ENCODE peak calls at places on chromosomes 6 and 20, in nine cellular contexts. D is stomach, Z is psoas muscle, Y is cardiac muscle cell, F is GM12878, B is ovary, G is Peyer's patch, K is body of pancreas, A is substantia nigra. E is an unnamed sample.

GRCh38 chr6:36245572-36246031 is 24.3 kb upstream of the PNPLA1 start:
- DNase-seq in D (peak), Z (no peak), Y (no peak), F (no peak), B (no peak), G (peak), K (peak), A (no peak), E (no peak)

GRCh38 chr20:37933797-37934633 is 31.1 kb downstream of the VSTM2L start:
- DNase-seq in D (no peak), Z (no peak), Y (no peak), F (no peak), B (no peak), G (no peak), K (no peak), A (no peak), E (no peak)

GRCh38 chr6:142771162-142771561 is 173.8 kb downstream of the HIVEP2 start:
- DNase-seq in D (no peak), Z (no peak), Y (no peak), F (no peak), B (no peak), G (no peak), K (no peak), A (no peak), E (no peak)

GRCh38 chr20:52127309-52127708 is 64.3 kb downstream of the ZFP64 start:
- DNase-seq in D (no peak), Z (no peak), Y (no peak), F (no peak), B (no peak), G (no peak), K (no peak), A (no peak), E (no peak)

GRCh38 chr20:60352580-60352979 is 394.4 kb downstream of the CDH26 start:
- DNase-seq in D (no peak), Z (no peak), Y (no peak), F (no peak), B (no peak), G (no peak), K (no peak), A (no peak), E (no peak)

GRCh38 chr6:75747371-75747984 is 1.6 kb upstream of the MYO6 start:
- DNase-seq in D (peak), Z (no peak), Y (no peak), F (no peak), B (no peak), G (no peak), K (no peak), A (no peak), E (no peak)

GRCh38 chr6:116330511-116330910 is 40.2 kb upstream of the DSE start:
- DNase-seq in D (no peak), Z (no peak), Y (no peak), F (no peak), B (no peak), G (no peak), K (no peak), A (no peak), E (no peak)

GRCh38 chr6:40336986-40337780 is 250.0 kb downstream of the LRFN2 start:
- DNase-seq in D (no peak), Z (no peak), Y (no peak), F (no peak), B (no peak), G (no peak), K (no peak), A (no peak), E (no peak)

GRCh38 chr6:37988131-37988530 is 168.6 kb downstream of the ZFAND3 start:
- DNase-seq in D (no peak), Z (no peak), Y (no peak), F (no peak), B (no peak), G (no peak), K (no peak), A (no peak), E (no peak)

GRCh38 chr20:14406495-14406894 is 69.1 kb upstream of the FLRT3 start:
- DNase-seq in D (no peak), Z (no peak), Y (no peak), F (no peak), B (no peak), G (no peak), K (no peak), A (no peak), E (no peak)

GRCh38 chr20:9617062-9617461 is 102.7 kb downstream of the LAMP5 start:
- DNase-seq in D (peak), Z (peak), Y (peak), F (no peak), B (peak), G (peak), K (peak), A (peak), E (peak)

GRCh38 chr6:95648636-95649035 is 71.3 kb downstream of the MANEA start:
- DNase-seq in D (no peak), Z (no peak), Y (no peak), F (no peak), B (no peak), G (no peak), K (no peak), A (no peak), E (no peak)

GRCh38 chr6:89375427-89375868 is 22.9 kb upstream of the UBE2J1 start:
- DNase-seq in D (peak), Z (peak), Y (peak), F (no peak), B (no peak), G (peak), K (peak), A (no peak), E (no peak)

GRCh38 chr6:42365021-42365420 is 86.7 kb downstream of the TRERF1 start:
- DNase-seq in D (no peak), Z (no peak), Y (no peak), F (no peak), B (no peak), G (no peak), K (no peak), A (no peak), E (no peak)

GRCh38 chr6:87742106-87742505 is 40.1 kb upstream of the AKIRIN2 start:
- DNase-seq in D (no peak), Z (no peak), Y (no peak), F (no peak), B (no peak), G (peak), K (no peak), A (no peak), E (no peak)

GRCh38 chr6:47404436-47404835 is 73.2 kb upstream of the CD2AP start:
- DNase-seq in D (no peak), Z (no peak), Y (no peak), F (no peak), B (no peak), G (no peak), K (no peak), A (no peak), E (no peak)

GRCh38 chr20:62831854-62832211 is 15.0 kb downstream of the COL9A3 start:
- DNase-seq in D (no peak), Z (no peak), Y (no peak), F (no peak), B (no peak), G (no peak), K (no peak), A (no peak), E (no peak)

GRCh38 chr6:133587396-133587795 is 301.5 kb upstream of the TCF21 start:
- DNase-seq in D (no peak), Z (no peak), Y (no peak), F (no peak), B (no peak), G (no peak), K (no peak), A (no peak), E (no peak)

GRCh38 chr20:57072184-57072583 is 194.3 kb downstream of the BMP7 start:
- DNase-seq in D (no peak), Z (no peak), Y (no peak), F (no peak), B (no peak), G (no peak), K (no peak), A (no peak), E (no peak)

GRCh38 chr6:85078071-85078470 is 313.7 kb upstream of the TBX18 start:
- DNase-seq in D (no peak), Z (no peak), Y (no peak), F (no peak), B (no peak), G (no peak), K (no peak), A (no peak), E (no peak)

GRCh38 chr6:152625213-152625612 is 11.9 kb downstream of the SYNE1 start:
- DNase-seq in D (no peak), Z (no peak), Y (no peak), F (no peak), B (no peak), G (no peak), K (no peak), A (no peak), E (no peak)

GRCh38 chr6:114747995-114748625 is 405.3 kb upstream of the HS3ST5 start:
- DNase-seq in D (peak), Z (no peak), Y (peak), F (no peak), B (no peak), G (no peak), K (peak), A (peak), E (peak)

DNA sequence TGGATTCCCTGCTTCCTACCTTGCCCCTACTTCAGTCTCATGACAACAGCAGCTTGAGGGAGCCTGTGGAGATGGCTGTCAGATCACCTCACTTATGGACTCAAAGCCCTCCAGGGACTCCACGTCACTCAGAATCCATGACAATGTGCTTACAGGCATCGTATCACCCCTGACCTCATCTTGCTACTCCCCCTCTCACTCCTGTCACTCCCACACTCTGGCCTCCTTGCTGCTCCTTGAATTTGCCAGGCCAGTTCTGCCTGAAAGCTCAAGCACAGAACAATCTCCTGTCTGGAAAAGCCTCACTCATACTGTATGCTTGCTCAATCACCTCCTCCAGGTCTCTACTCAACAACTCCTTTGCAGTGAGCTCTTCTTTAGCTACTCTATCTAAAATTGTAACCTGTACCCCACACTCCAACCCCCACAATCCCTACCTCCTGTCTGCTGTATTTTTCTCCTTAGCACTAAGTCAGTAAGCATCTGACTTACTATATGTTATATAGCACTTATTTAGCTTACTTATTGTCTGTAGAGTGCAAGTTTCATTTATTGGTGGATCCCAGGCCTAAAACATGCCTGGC is 10.7 kb upstream of the GSTA4 start:
- DNase-seq in D (no peak), Z (no peak), Y (no peak), F (no peak), B (no peak), G (no peak), K (no peak), A (no peak), E (no peak)
- H3K27ac ChIP-seq in D (no peak), Z (no peak), Y (peak), F (no peak), B (no peak), G (no peak), K (no peak), A (no peak), E (no peak)

GRCh38 chr6:7111095-7111690 is 3.4 kb downstream of the RREB1 start:
- DNase-seq in D (no peak), Z (no peak), Y (no peak), F (no peak), B (no peak), G (no peak), K (no peak), A (no peak), E (no peak)

GRCh38 chr6:7115452-7116223 is 7.9 kb downstream of the RREB1 start:
- DNase-seq in D (no peak), Z (no peak), Y (no peak), F (no peak), B (no peak), G (no peak), K (no peak), A (no peak), E (no peak)

GRCh38 chr6:7110092-7110792 is 2.5 kb downstream of the RREB1 start:
- DNase-seq in D (no peak), Z (no peak), Y (no peak), F (no peak), B (no peak), G (no peak), K (no peak), A (no peak), E (no peak)

GRCh38 chr6:7114744-7115451 is 7.1 kb downstream of the RREB1 start:
- DNase-seq in D (no peak), Z (no peak), Y (no peak), F (no peak), B (no peak), G (no peak), K (no peak), A (no peak), E (no peak)

DNA sequence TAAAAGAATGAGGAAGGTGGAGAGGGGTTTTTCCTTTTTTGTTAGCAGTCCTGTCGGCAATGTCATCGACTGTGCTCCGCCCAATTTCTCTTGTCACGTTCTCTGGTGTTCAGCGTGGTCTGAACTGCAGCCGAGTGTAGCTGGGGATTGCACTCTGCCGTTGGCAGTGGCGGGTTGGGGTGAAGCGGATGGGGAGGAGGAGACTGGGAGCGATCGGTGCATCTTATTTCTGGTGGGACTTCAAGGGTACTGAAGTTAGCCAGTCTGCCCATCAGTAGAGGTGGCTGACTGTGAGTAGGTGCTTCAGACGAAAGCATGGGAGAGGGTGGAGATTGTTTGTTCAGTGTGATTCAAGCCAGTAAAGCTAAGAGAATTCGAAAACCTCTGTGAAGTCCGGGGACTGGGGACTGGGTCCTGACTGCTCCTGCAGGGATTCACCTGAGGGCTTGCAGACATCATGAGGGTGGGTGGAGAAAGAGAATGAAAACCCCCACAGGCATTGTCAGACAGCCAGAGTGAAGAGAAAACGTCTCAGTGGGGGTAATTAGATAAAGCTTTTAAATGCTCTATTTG is 5.1 kb downstream of the RREB1 start:
- DNase-seq in D (peak), Z (no peak), Y (peak), F (peak), B (no peak), G (peak), K (peak), A (no peak), E (no peak)
- H3K27ac ChIP-seq in D (peak), Z (peak), Y (no peak), F (peak), B (no peak), G (no peak), K (peak), A (no peak), E (no peak)

GRCh38 chr6:125224236-125224861 is 70.8 kb downstream of the TPD52L1 start:
- DNase-seq in D (no peak), Z (no peak), Y (no peak), F (no peak), B (no peak), G (no peak), K (no peak), A (no peak), E (no peak)
- H3K27ac ChIP-seq in D (peak), Z (peak), Y (no peak), F (no peak), B (peak), G (no peak), K (peak), A (no peak), E (peak)

GRCh38 chr20:24235740-24236139 is 233.7 kb upstream of the SYNDIG1 start:
- DNase-seq in D (no peak), Z (no peak), Y (no peak), F (no peak), B (no peak), G (no peak), K (no peak), A (no peak), E (no peak)
- H3K27ac ChIP-seq in D (no peak), Z (no peak), Y (no peak), F (no peak), B (no peak), G (no peak), K (no peak), A (no peak), E (peak)

GRCh38 chr20:46894971-46895905 is 595 bp downstream of the EYA2 start:
- DNase-seq in D (peak), Z (peak), Y (peak), F (no peak), B (no peak), G (no peak), K (no peak), A (no peak), E (no peak)
- H3K27ac ChIP-seq in D (peak), Z (no peak), Y (no peak), F (no peak), B (no peak), G (no peak), K (no peak), A (no peak), E (no peak)

GRCh38 chr6:111600154-111600553 is 5.5 kb downstream of the TRAF3IP2 start:
- DNase-seq in D (no peak), Z (no peak), Y (no peak), F (no peak), B (no peak), G (no peak), K (no peak), A (no peak), E (no peak)
- H3K27ac ChIP-seq in D (peak), Z (peak), Y (peak), F (no peak), B (no peak), G (peak), K (no peak), A (no peak), E (peak)

E was measured in caudate nucleus.